ENCODE peak calls at places on chromosomes 2 and 18, in seven cellular contexts. Q, K, W, P, Z, N and X are unnamed samples.

GRCh38 chr2:46164581-46165301 is 132.5 kb upstream of the EPAS1 start:
- DNase-seq in P (peak; percentile 75), N (peak; percentile 66), W (no peak), K (peak; percentile 92), Q (no peak), Z (peak; percentile 88), X (peak; percentile 39)

GRCh38 chr2:205694256-205694655 is 12.0 kb downstream of the NRP2 start:
- DNase-seq in Z (no peak), N (no peak), Q (no peak), W (no peak), K (no peak), P (no peak), X (no peak)

GRCh38 chr2:206482123-206482522 is 38.8 kb downstream of the ADAM23 start:
- DNase-seq in Z (peak; percentile 48), K (no peak), W (no peak), N (no peak), P (no peak), Q (peak; percentile 6), X (no peak)

GRCh38 chr18:13218376-13219011 is at the start of gene LDLRAD4:
- DNase-seq in Z (no peak), K (peak; percentile 77), N (peak; percentile 59), W (no peak), Q (no peak), P (no peak), X (peak; percentile 88)

GRCh38 chr2:119240311-119241204 is 16.9 kb downstream of the STEAP3 start:
- DNase-seq in Z (peak; percentile 43), N (peak; percentile 60), P (no peak), Q (peak; percentile 41), W (no peak), K (no peak), X (peak; percentile 81)

GRCh38 chr2:173814306-173814705 is 150.9 kb downstream of the SP3 start:
- DNase-seq in K (no peak), P (no peak), W (no peak), Q (no peak), Z (no peak), N (no peak), X (no peak)

GRCh38 chr2:119122663-119123062 is 35.9 kb downstream of the C1QL2 start:
- DNase-seq in Q (no peak), Z (no peak), P (no peak), W (no peak), N (no peak), K (no peak), X (no peak)

GRCh38 chr2:1746174-1747064 is 2.1 kb upstream of the PXDN start:
- DNase-seq in P (no peak), N (no peak), Z (no peak), Q (no peak), K (no peak), W (no peak), X (no peak)

GRCh38 chr2:138395565-138396306 is 105.8 kb upstream of the SPOPL start:
- DNase-seq in N (no peak), K (no peak), Z (peak; percentile 41), P (no peak), W (no peak), Q (no peak), X (peak; percentile 21)

GRCh38 chr2:63649829-63650228 is 61.1 kb downstream of the MDH1 start:
- DNase-seq in N (no peak), Z (no peak), Q (no peak), P (peak; percentile 21), K (no peak), W (no peak), X (no peak)

GRCh38 chr2:219631406-219631891 is 4.0 kb downstream of the SLC4A3 start:
- DNase-seq in P (no peak), Q (no peak), W (no peak), K (no peak), N (no peak), Z (no peak), X (no peak)

GRCh38 chr18:75538727-75539126 is 111.2 kb upstream of the SMIM21 start:
- DNase-seq in Z (no peak), N (no peak), Q (no peak), P (no peak), K (no peak), W (no peak), X (no peak)

GRCh38 chr2:180523629-180524340 is 456.6 kb upstream of the UBE2E3 start:
- DNase-seq in Q (no peak), Z (peak; percentile 35), W (no peak), K (no peak), P (no peak), N (no peak), X (no peak)

GRCh38 chr2:12715878-12716249 is 872 bp upstream of the TRIB2 start:
- DNase-seq in N (peak; percentile 80), W (no peak), Z (peak; percentile 61), K (peak; percentile 90), P (no peak), Q (peak; percentile 92), X (peak; percentile 89)

GRCh38 chr18:77223653-77224052 is 26.0 kb upstream of the GALR1 start:
- DNase-seq in Q (no peak), K (no peak), Z (no peak), W (no peak), N (no peak), P (no peak), X (no peak)

GRCh38 chr2:181138816-181139215 is 158.4 kb downstream of the UBE2E3 start:
- DNase-seq in Z (peak; percentile 15), K (no peak), W (no peak), P (no peak), Q (no peak), N (no peak), X (no peak)

GRCh38 chr2:20868377-20868776 is 45.5 kb upstream of the LDAH start:
- DNase-seq in Z (no peak), P (no peak), W (peak; percentile 27), K (no peak), Q (no peak), N (no peak), X (no peak)

GRCh38 chr2:214019229-214019972 is 391.5 kb upstream of the VWC2L start:
- DNase-seq in N (no peak), Z (peak; percentile 87), P (peak; percentile 39), W (no peak), Q (no peak), K (no peak), X (no peak)

GRCh38 chr2:125070726-125071505 is 1045.8 kb downstream of the CNTNAP5 start:
- DNase-seq in K (no peak), P (no peak), W (no peak), Q (no peak), N (no peak), Z (no peak), X (no peak)

GRCh38 chr18:45330170-45330594 is 285.1 kb upstream of the SLC14A2 start:
- DNase-seq in W (no peak), K (no peak), Q (no peak), N (no peak), P (no peak), Z (no peak), X (no peak)

GRCh38 chr18:32771169-32771751 is 1.6 kb downstream of the KLHL14 start:
- DNase-seq in N (no peak), Q (no peak), Z (no peak), P (no peak), K (no peak), W (no peak), X (no peak)

GRCh38 chr2:213232649-213233437 is 51.4 kb upstream of the SPAG16 start:
- DNase-seq in W (peak; percentile 100), N (no peak), Q (no peak), Z (no peak), P (no peak), K (no peak), X (no peak)

DNA sequence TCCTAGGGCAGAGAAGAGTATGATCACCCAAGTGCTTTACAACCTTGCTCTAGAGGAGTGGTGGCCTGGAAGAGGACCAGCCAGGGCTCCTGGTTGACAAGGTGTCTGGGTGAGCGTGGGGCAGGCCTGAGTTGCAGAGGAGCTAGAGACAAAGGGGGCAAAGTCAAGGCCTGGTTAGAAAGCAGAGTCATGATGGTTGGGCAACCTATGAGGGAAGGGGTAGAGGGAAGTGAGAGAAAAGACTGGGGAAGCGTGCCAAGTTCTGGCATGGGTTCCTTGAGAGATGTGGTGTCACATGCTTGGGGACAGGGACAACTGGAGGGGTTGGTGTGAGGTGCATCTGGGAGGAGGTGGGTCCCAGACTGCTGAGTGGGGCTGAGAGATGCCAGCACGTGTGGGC is 13.5 kb downstream of the ZFP36L2 start:
- DNase-seq in Q (no peak), N (no peak), W (no peak), Z (no peak), P (peak; percentile 68), K (peak; percentile 86), X (peak; percentile 85)
- TF ChIP-seq POLR2A in Q (no peak), N (no peak), W (no peak), Z (no peak), P (no peak), K (no peak), X (no peak)

GRCh38 chr2:102143450-102143985 is 972 bp downstream of the IL1R1 start:
- DNase-seq in P (no peak), W (no peak), N (no peak), Z (no peak), Q (peak; percentile 61), K (peak; percentile 72), X (peak; percentile 17)

GRCh38 chr2:102145107-102145506 is 2.6 kb downstream of the IL1R1 start:
- DNase-seq in Q (no peak), K (no peak), P (no peak), W (no peak), Z (no peak), N (no peak), X (no peak)

GRCh38 chr2:102142829-102143449 is 393 bp downstream of the IL1R1 start:
- DNase-seq in K (peak; percentile 73), Z (peak; percentile 47), Q (peak; percentile 38), N (no peak), P (no peak), W (no peak), X (peak; percentile 42)

GRCh38 chr2:102145939-102146338 is 3.4 kb downstream of the IL1R1 start:
- DNase-seq in W (no peak), Z (peak; percentile 13), Q (no peak), N (no peak), P (no peak), K (no peak), X (no peak)

DNA sequence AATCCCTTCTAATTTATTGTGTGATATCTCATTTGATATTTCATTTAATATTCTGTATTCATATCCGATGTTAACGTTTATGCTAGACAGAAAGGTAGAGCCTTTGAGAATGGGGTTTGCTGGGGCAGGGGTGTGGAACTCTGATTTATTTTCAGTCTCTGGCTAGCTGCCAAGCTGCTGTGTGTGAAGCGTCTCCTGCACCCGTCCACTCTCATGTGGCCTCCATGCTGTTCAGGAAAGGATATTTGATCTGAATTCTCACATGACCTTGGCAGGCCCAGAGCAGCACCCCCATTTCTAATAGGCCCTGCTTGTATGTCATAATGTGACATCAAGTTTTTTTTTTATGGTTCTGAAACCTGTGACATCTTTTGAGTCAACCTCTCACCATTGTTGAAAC is 1.6 kb downstream of the IL1R1 start:
- DNase-seq in Q (no peak), K (no peak), W (no peak), Z (no peak), P (no peak), N (no peak), X (no peak)
- H3K4me3 ChIP-seq in Q (no peak overlapping the region), K (no peak overlapping the region), W (no peak overlapping the region), Z (no peak overlapping the region), P (no peak overlapping the region), N (peak overlapping the region; percentile 71), X (peak overlapping the region; percentile 57)

GRCh38 chr2:68870215-68870614 is 982 bp downstream of the BMP10 start:
- DNase-seq in Z (no peak), N (no peak), Q (peak; percentile 54), K (no peak), W (no peak), P (no peak), X (no peak)
- TF ChIP-seq EP300 in Z (no peak), N (no peak), Q (peak; percentile 51), K (no peak), W (no peak), P (no peak), X (no peak)

GRCh38 chr2:145379934-145380333 is 860.0 kb upstream of the ZEB2 start:
- DNase-seq in P (no peak), W (no peak), Q (no peak), Z (no peak), N (no peak), K (no peak), X (no peak)
- TF ChIP-seq POLR2A in P (no peak), W (no peak), Q (no peak), Z (no peak), N (no peak), K (no peak), X (no peak)